ENCODE peak calls at places on chromosome 22, in four cellular contexts. B, V, Y and M are unnamed samples.

GRCh38 chr22:23591203-23591791 is 11.2 kb upstream of the IGLL1 start:
- DNase-seq in B (peak), V (peak), Y (peak), M (no peak)

GRCh38 chr22:45692549-45692948 is 20.9 kb downstream of the ATXN10 start:
- DNase-seq in B (no peak), V (peak), Y (no peak), M (no peak)

GRCh38 chr22:23754980-23755636 is 883 bp upstream of the VPREB3 start:
- DNase-seq in B (no peak), V (no peak), Y (no peak), M (no peak)

GRCh38 chr22:46649176-46650077 is 29.2 kb downstream of the GRAMD4 start:
- DNase-seq in B (peak), V (no peak), Y (no peak), M (no peak)

GRCh38 chr22:28759861-28760560 is 12.5 kb upstream of the CCDC117 start:
- DNase-seq in B (no peak), V (peak), Y (no peak), M (no peak)

GRCh38 chr22:46069518-46070214 is 80.7 kb upstream of the PPARA start:
- DNase-seq in B (peak), V (no peak), Y (peak), M (peak)

GRCh38 chr22:46792061-46792796 is 29.8 kb downstream of the TBC1D22A start:
- DNase-seq in B (no peak), V (no peak), Y (no peak), M (no peak)

GRCh38 chr22:23062616-23063538 is 7.4 kb upstream of the GNAZ start:
- DNase-seq in B (no peak), V (no peak), Y (no peak), M (no peak)

GRCh38 chr22:26139320-26139719 is 29.9 kb upstream of the SEZ6L start:
- DNase-seq in B (no peak), V (no peak), Y (no peak), M (no peak)

GRCh38 chr22:43627485-43628252 is 184.4 kb downstream of the EFCAB6 start:
- DNase-seq in B (no peak), V (no peak), Y (no peak), M (no peak)

GRCh38 chr22:24695958-24696511 is 78.5 kb downstream of the PIWIL3 start:
- DNase-seq in B (peak), V (peak), Y (peak), M (no peak)

GRCh38 chr22:32175751-32176644 is 16.9 kb upstream of the C22orf42 start:
- DNase-seq in B (no peak), V (peak), Y (no peak), M (no peak)

GRCh38 chr22:17056058-17056457 is 28.7 kb upstream of the IL17RA start:
- DNase-seq in B (no peak), V (no peak), Y (no peak), M (no peak)

GRCh38 chr22:26172389-26172990 is 3.2 kb downstream of the SEZ6L start:
- DNase-seq in B (no peak), V (peak), Y (peak), M (no peak)

GRCh38 chr22:39995346-39996252 is 845 bp downstream of the FAM83F start:
- DNase-seq in B (no peak), V (peak), Y (peak), M (no peak)

GRCh38 chr22:26887916-26888315 is 230.5 kb downstream of the MIAT start:
- DNase-seq in B (no peak), V (no peak), Y (no peak), M (no peak)

GRCh38 chr22:23777776-23778575 is 5.3 kb downstream of the MMP11 start:
- DNase-seq in B (no peak), V (no peak), Y (no peak), M (no peak)

GRCh38 chr22:27173530-27173929 is 516.1 kb downstream of the MIAT start:
- DNase-seq in B (no peak), V (peak), Y (no peak), M (no peak)

GRCh38 chr22:24937114-24937513 is 9.4 kb downstream of the LHFPL7 start:
- DNase-seq in B (no peak), V (peak), Y (no peak), M (no peak)

GRCh38 chr22:46041642-46042041 is 64.7 kb upstream of the WNT7B start:
- DNase-seq in B (no peak), V (no peak), Y (peak), M (no peak)

GRCh38 chr22:27247691-27248434 is 553.7 kb downstream of the MN1 start:
- DNase-seq in B (no peak), V (no peak), Y (no peak), M (no peak)

GRCh38 chr22:35128637-35129036 is 62.7 kb downstream of the ISX start:
- DNase-seq in B (no peak), V (no peak), Y (no peak), M (no peak)

GRCh38 chr22:44455963-44456358 is 42.1 kb downstream of the RTL6 start:
- DNase-seq in B (no peak), V (no peak), Y (no peak), M (no peak)

GRCh38 chr22:46641829-46642266 is 21.7 kb downstream of the GRAMD4 start:
- DNase-seq in B (peak), V (no peak), Y (no peak), M (no peak)

GRCh38 chr22:23272834-23273233 is 92.5 kb downstream of the BCR start:
- DNase-seq in B (no peak), V (no peak), Y (no peak), M (no peak)

GRCh38 chr22:35051791-35052190 is 14.2 kb upstream of the ISX start:
- DNase-seq in B (no peak), V (no peak), Y (no peak), M (no peak)

GRCh38 chr22:33529424-33530113 is 390.7 kb downstream of the LARGE1 start:
- DNase-seq in B (no peak), V (no peak), Y (no peak), M (no peak)

GRCh38 chr22:26592368-26593015 is 2.6 kb upstream of the TPST2 start:
- DNase-seq in B (no peak), V (no peak), Y (peak), M (no peak)

GRCh38 chr22:46058591-46059519 is 81.9 kb upstream of the WNT7B start:
- DNase-seq in B (no peak), V (no peak), Y (peak), M (no peak)

GRCh38 chr22:40928657-40929056 is 22.5 kb upstream of the RBX1 start:
- DNase-seq in B (no peak), V (peak), Y (no peak), M (no peak)

GRCh38 chr22:44193537-44193896 is 12.8 kb downstream of the PARVG start:
- DNase-seq in B (no peak), V (no peak), Y (no peak), M (no peak)

GRCh38 chr22:50482107-50483074 is 1.0 kb downstream of the ADM2 start:
- DNase-seq in B (no peak), V (no peak), Y (no peak), M (no peak)
- H3K4me3 ChIP-seq in B (peak), V (peak), Y (no peak), M (peak)

GRCh38 chr22:21567456-21568206 is at the start of gene UBE2L3:
- DNase-seq in B (peak), V (peak), Y (peak), M (peak)

GRCh38 chr22:21568207-21569075 is 927 bp downstream of the UBE2L3 start:
- DNase-seq in B (no peak), V (peak), Y (peak), M (no peak)

GRCh38 chr22:21570398-21570797 is 2.9 kb downstream of the UBE2L3 start:
- DNase-seq in B (no peak), V (no peak), Y (no peak), M (no peak)

GRCh38 chr22:21571679-21572078 is 4.2 kb downstream of the UBE2L3 start:
- DNase-seq in B (no peak), V (no peak), Y (no peak), M (no peak)

GRCh38 chr22:21569459-21570161 is 2.1 kb downstream of the UBE2L3 start:
- DNase-seq in B (no peak), V (no peak), Y (no peak), M (no peak)
- H3K4me3 ChIP-seq in B (peak), V (peak), Y (no peak), M (peak)

GRCh38 chr22:38325575-38325974 is 8.3 kb upstream of the CSNK1E start:
- DNase-seq in B (no peak), V (no peak), Y (no peak), M (no peak)

GRCh38 chr22:38327805-38328204 is 10.6 kb upstream of the CSNK1E start:
- DNase-seq in B (no peak), V (no peak), Y (no peak), M (no peak)

GRCh38 chr22:38327396-38327795 is 10.2 kb upstream of the CSNK1E start:
- DNase-seq in B (no peak), V (no peak), Y (no peak), M (no peak)
- H3K4me3 ChIP-seq in B (no peak), V (no peak), Y (no peak), M (no peak)

GRCh38 chr22:18115844-18116480 is 5.4 kb downstream of the TUBA8 start:
- DNase-seq in B (no peak), V (no peak), Y (no peak), M (no peak)
- H3K4me3 ChIP-seq in B (no peak), V (no peak), Y (no peak), M (no peak)

GRCh38 chr22:42500836-42501179 is 18.8 kb downstream of the RRP7A start:
- DNase-seq in B (no peak), V (no peak), Y (no peak), M (no peak)

DNA sequence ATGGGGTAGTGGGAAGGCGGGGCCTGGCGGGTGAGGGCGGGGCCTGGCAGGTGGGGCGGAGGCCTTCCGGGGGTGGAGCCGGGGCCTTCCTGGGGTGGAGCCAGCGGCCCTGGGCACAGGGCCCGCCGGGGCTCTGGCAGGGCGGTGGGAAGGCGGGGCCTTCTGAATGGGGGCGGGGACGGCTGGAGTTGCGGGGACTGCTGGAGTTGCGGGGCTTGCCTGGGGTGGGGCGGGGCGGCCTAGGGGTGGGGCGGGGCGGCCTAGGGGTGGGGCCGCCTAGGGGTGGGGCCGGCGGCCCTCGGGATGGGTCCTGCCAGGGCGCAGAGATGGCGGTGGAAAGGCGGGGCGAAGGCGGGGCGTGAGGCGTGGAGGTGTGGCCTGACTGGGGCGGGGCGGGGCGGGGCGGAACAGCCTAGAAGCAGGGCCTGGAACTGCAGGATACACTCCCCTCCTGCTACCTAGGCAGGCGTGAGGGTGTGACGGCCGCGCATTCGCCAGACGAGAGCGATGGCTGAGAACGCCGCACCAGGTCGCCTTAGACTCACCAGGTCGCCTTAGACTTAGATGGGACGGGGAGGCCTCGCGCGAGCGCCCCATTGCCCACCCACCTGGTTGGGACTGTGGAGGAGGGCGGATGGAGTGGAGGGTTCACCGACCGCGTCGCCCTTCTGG is 19.3 kb downstream of the RRP7A start:
- DNase-seq in B (no peak), V (peak), Y (peak), M (no peak)
- H3K4me3 ChIP-seq in B (peak), V (no peak), Y (no peak), M (peak)

GRCh38 chr22:20262582-20263147 is 5.5 kb downstream of the RTN4R start:
- DNase-seq in B (no peak), V (no peak), Y (no peak), M (no peak)
- H3K4me3 ChIP-seq in B (no peak), V (no peak), Y (no peak), M (no peak)

DNA sequence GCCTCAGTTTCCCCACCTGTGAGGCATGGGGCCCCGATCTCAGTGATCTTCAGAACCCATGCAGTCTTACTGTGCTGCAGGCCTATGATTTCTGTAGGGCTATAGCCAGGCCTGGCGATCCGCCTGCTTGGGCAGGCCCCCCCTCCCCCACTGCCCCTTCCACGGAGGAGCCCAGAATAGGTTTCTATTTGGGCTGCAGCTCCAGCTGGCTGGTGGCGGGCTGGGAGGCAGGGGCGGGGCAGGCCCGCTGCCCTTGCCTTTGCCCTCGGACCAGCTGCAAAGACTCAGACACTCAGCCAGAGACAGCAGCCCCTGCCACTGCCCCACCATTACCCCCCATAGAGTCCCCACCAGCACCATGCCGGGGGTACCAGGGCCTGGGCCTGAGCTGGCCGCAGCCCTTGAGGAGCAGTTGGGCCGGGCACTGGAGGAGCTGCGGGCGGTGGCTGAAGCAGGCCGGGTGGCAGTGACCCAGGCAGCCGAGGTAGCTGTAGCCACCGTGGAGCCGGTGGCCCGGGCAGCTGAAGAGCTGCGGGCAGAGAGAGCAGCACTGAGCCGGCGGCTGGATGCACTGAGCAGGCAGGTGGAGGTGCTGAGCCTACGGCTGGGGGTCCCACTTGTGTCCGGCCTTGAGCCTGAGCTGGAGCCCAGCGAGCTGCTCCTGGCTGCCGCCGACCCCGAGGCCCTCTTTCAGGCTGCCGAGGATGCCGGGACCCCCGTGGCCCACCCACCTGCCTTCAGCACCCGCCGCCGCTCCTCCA is 12.2 kb downstream of the SMTN start:
- DNase-seq in B (no peak), V (no peak), Y (peak), M (no peak)
- H3K4me3 ChIP-seq in B (no peak), V (no peak), Y (no peak), M (no peak)